ENCODE peak calls at places on chromosomes 7 and 10, in eight cellular contexts. One of them, this sample, is unnamed.

GRCh38 chr7:125423444-125424155 is 494.0 kb upstream of the POT1 start:
- DNase-seq in cardiac muscle cell: no peak
- DNase-seq in trophoblast cell: no peak
- DNase-seq in colonic mucosa: no peak
- DNase-seq in IMR-90: no peak
- DNase-seq in heart left ventricle: no peak
- DNase-seq in A549: no peak
- DNase-seq in neuronal stem cell: no peak
- DNase-seq in this sample: peak; percentile 57

GRCh38 chr7:96127746-96128145 is 194.2 kb downstream of the SLC25A13 start:
- DNase-seq in colonic mucosa: no peak
- DNase-seq in A549: no peak
- DNase-seq in heart left ventricle: no peak
- DNase-seq in trophoblast cell: no peak
- DNase-seq in IMR-90: no peak
- DNase-seq in neuronal stem cell: peak; percentile 15
- DNase-seq in cardiac muscle cell: no peak
- DNase-seq in this sample: no peak

GRCh38 chr7:519974-520458 is 370 bp upstream of the PDGFA start:
- DNase-seq in trophoblast cell: peak; percentile 27
- DNase-seq in colonic mucosa: no peak
- DNase-seq in IMR-90: peak; percentile 36
- DNase-seq in heart left ventricle: peak; percentile 64
- DNase-seq in cardiac muscle cell: peak; percentile 75
- DNase-seq in neuronal stem cell: no peak
- DNase-seq in A549: peak; percentile 78
- DNase-seq in this sample: no peak

GRCh38 chr10:121043124-121043849 is 192.1 kb downstream of the WDR11 start:
- DNase-seq in colonic mucosa: no peak
- DNase-seq in trophoblast cell: no peak
- DNase-seq in heart left ventricle: no peak
- DNase-seq in A549: no peak
- DNase-seq in IMR-90: no peak
- DNase-seq in neuronal stem cell: no peak
- DNase-seq in cardiac muscle cell: no peak
- DNase-seq in this sample: no peak

GRCh38 chr7:99607548-99607947 is 9.2 kb upstream of the ZSCAN25 start:
- DNase-seq in heart left ventricle: no peak
- DNase-seq in trophoblast cell: no peak
- DNase-seq in colonic mucosa: no peak
- DNase-seq in A549: no peak
- DNase-seq in cardiac muscle cell: no peak
- DNase-seq in neuronal stem cell: no peak
- DNase-seq in IMR-90: no peak
- DNase-seq in this sample: no peak

GRCh38 chr7:51126813-51127617 is 189.6 kb downstream of the COBL start:
- DNase-seq in cardiac muscle cell: no peak
- DNase-seq in IMR-90: no peak
- DNase-seq in A549: no peak
- DNase-seq in trophoblast cell: no peak
- DNase-seq in heart left ventricle: no peak
- DNase-seq in colonic mucosa: no peak
- DNase-seq in neuronal stem cell: no peak
- DNase-seq in this sample: no peak

GRCh38 chr10:45446858-45447257 is 72.8 kb downstream of the ALOX5 start:
- DNase-seq in cardiac muscle cell: no peak
- DNase-seq in neuronal stem cell: no peak
- DNase-seq in trophoblast cell: no peak
- DNase-seq in heart left ventricle: no peak
- DNase-seq in colonic mucosa: no peak
- DNase-seq in A549: no peak
- DNase-seq in IMR-90: no peak
- DNase-seq in this sample: no peak

GRCh38 chr7:114082934-114083647 is 164.3 kb upstream of the PPP1R3A start:
- DNase-seq in heart left ventricle: peak; percentile 9
- DNase-seq in trophoblast cell: no peak
- DNase-seq in IMR-90: no peak
- DNase-seq in colonic mucosa: peak; percentile 67
- DNase-seq in A549: no peak
- DNase-seq in cardiac muscle cell: peak; percentile 35
- DNase-seq in neuronal stem cell: peak; percentile 31
- DNase-seq in this sample: no peak

GRCh38 chr10:99360935-99361334 is 31.8 kb downstream of the CNNM1 start:
- DNase-seq in trophoblast cell: no peak
- DNase-seq in colonic mucosa: no peak
- DNase-seq in heart left ventricle: no peak
- DNase-seq in A549: peak; percentile 43
- DNase-seq in IMR-90: no peak
- DNase-seq in neuronal stem cell: no peak
- DNase-seq in cardiac muscle cell: no peak
- DNase-seq in this sample: no peak

GRCh38 chr7:12091164-12091563 is 119.9 kb upstream of the TMEM106B start:
- DNase-seq in A549: no peak
- DNase-seq in trophoblast cell: no peak
- DNase-seq in IMR-90: no peak
- DNase-seq in cardiac muscle cell: no peak
- DNase-seq in colonic mucosa: no peak
- DNase-seq in neuronal stem cell: no peak
- DNase-seq in heart left ventricle: no peak
- DNase-seq in this sample: no peak

GRCh38 chr7:12092499-12093130 is 118.5 kb upstream of the TMEM106B start:
- DNase-seq in neuronal stem cell: no peak
- DNase-seq in cardiac muscle cell: no peak
- DNase-seq in A549: no peak
- DNase-seq in heart left ventricle: no peak
- DNase-seq in IMR-90: peak; percentile 4
- DNase-seq in colonic mucosa: no peak
- DNase-seq in trophoblast cell: no peak
- DNase-seq in this sample: no peak

GRCh38 chr7:12093365-12093764 is 117.7 kb upstream of the TMEM106B start:
- DNase-seq in trophoblast cell: no peak
- DNase-seq in IMR-90: no peak
- DNase-seq in neuronal stem cell: no peak
- DNase-seq in cardiac muscle cell: no peak
- DNase-seq in colonic mucosa: no peak
- DNase-seq in heart left ventricle: no peak
- DNase-seq in A549: no peak
- DNase-seq in this sample: no peak

GRCh38 chr7:12089951-12090756 is 120.9 kb upstream of the TMEM106B start:
- DNase-seq in heart left ventricle: no peak
- DNase-seq in neuronal stem cell: no peak
- DNase-seq in colonic mucosa: no peak
- DNase-seq in trophoblast cell: no peak
- DNase-seq in cardiac muscle cell: peak; percentile 33
- DNase-seq in A549: no peak
- DNase-seq in IMR-90: no peak
- DNase-seq in this sample: no peak

GRCh38 chr7:12090757-12091134 is 120.3 kb upstream of the TMEM106B start:
- DNase-seq in neuronal stem cell: no peak
- DNase-seq in A549: no peak
- DNase-seq in IMR-90: no peak
- DNase-seq in cardiac muscle cell: no peak
- DNase-seq in trophoblast cell: no peak
- DNase-seq in colonic mucosa: no peak
- DNase-seq in heart left ventricle: no peak
- DNase-seq in this sample: no peak
- H3K27ac ChIP-seq in neuronal stem cell: no peak overlapping the region
- H3K27ac ChIP-seq in A549: no peak overlapping the region
- H3K27ac ChIP-seq in IMR-90: no peak overlapping the region
- H3K27ac ChIP-seq in cardiac muscle cell: no peak overlapping the region
- H3K27ac ChIP-seq in trophoblast cell: no peak overlapping the region
- H3K27ac ChIP-seq in colonic mucosa: no peak overlapping the region
- H3K27ac ChIP-seq in heart left ventricle: no peak overlapping the region
- H3K27ac ChIP-seq in this sample: no peak overlapping the region

DNA sequence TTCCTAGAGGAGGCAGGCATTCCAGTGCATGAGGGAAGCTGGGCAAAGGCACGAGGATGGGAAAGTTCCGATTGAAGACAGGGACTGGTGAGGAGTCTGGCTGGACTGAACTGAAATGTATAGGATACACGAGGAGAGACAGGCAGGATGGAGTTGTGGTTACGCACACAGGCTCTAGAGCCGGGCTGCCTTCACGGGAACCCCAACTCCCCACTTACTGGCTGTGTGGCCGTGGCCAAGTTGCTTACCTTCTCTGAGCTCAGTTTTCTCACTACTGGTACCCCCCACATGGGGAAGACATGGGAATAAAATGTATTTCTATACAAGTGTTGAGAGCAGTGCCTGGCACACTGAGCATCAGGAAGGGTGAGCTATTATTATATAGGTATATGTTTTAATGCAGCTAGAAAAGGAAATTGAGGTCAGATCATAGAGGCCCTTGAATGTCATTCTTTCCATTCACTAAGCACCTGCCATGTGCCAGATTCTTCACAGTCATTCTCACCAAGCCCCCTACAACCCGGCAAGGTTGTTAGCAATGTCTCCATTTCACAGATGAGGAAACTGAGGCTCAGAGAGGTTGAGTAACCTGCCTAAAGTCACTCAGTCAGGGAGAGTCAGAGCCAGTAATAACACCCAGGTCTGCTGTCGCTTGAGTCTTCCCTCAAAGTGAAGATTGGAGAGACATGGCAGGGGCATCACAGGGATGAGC is 9.7 kb downstream of the CHST3 start:
- DNase-seq in colonic mucosa: no peak
- DNase-seq in trophoblast cell: no peak
- DNase-seq in A549: no peak
- DNase-seq in neuronal stem cell: no peak
- DNase-seq in heart left ventricle: no peak
- DNase-seq in IMR-90: no peak
- DNase-seq in cardiac muscle cell: no peak
- DNase-seq in this sample: no peak
- H3K4me1 ChIP-seq in colonic mucosa: peaks cover 9% of the 10 kb centered on the region
- H3K4me1 ChIP-seq in trophoblast cell: peaks cover 40% of the 10 kb centered on the region
- H3K4me1 ChIP-seq in A549: peaks cover 100% of the 10 kb centered on the region
- H3K4me1 ChIP-seq in neuronal stem cell: peaks cover 21% of the 10 kb centered on the region
- H3K4me1 ChIP-seq in heart left ventricle: peaks cover 78% of the 10 kb centered on the region
- H3K4me1 ChIP-seq in IMR-90: peaks cover 30% of the 10 kb centered on the region
- H3K4me1 ChIP-seq in cardiac muscle cell: peaks cover 21% of the 10 kb centered on the region
- H3K4me1 ChIP-seq in this sample: peaks cover 39% of the 10 kb centered on the region

GRCh38 chr10:21689881-21690280 is 155.8 kb downstream of the MLLT10 start:
- DNase-seq in trophoblast cell: no peak
- DNase-seq in colonic mucosa: no peak
- DNase-seq in IMR-90: no peak
- DNase-seq in A549: no peak
- DNase-seq in neuronal stem cell: no peak
- DNase-seq in heart left ventricle: no peak
- DNase-seq in cardiac muscle cell: no peak
- DNase-seq in this sample: no peak

GRCh38 chr10:21687994-21688301 is 153.9 kb downstream of the MLLT10 start:
- DNase-seq in heart left ventricle: no peak
- DNase-seq in cardiac muscle cell: no peak
- DNase-seq in neuronal stem cell: no peak
- DNase-seq in trophoblast cell: no peak
- DNase-seq in IMR-90: no peak
- DNase-seq in colonic mucosa: no peak
- DNase-seq in A549: no peak
- DNase-seq in this sample: no peak

GRCh38 chr10:21692909-21693308 is 158.9 kb downstream of the MLLT10 start:
- DNase-seq in A549: no peak
- DNase-seq in IMR-90: no peak
- DNase-seq in cardiac muscle cell: no peak
- DNase-seq in neuronal stem cell: no peak
- DNase-seq in colonic mucosa: no peak
- DNase-seq in heart left ventricle: no peak
- DNase-seq in trophoblast cell: no peak
- DNase-seq in this sample: peak; percentile 19

GRCh38 chr10:21687197-21687993 is 153.4 kb downstream of the MLLT10 start:
- DNase-seq in colonic mucosa: no peak
- DNase-seq in cardiac muscle cell: no peak
- DNase-seq in neuronal stem cell: no peak
- DNase-seq in A549: no peak
- DNase-seq in heart left ventricle: no peak
- DNase-seq in IMR-90: peak; percentile 52
- DNase-seq in trophoblast cell: no peak
- DNase-seq in this sample: no peak

GRCh38 chr10:21688870-21689269 is 154.8 kb downstream of the MLLT10 start:
- DNase-seq in trophoblast cell: no peak
- DNase-seq in neuronal stem cell: no peak
- DNase-seq in A549: no peak
- DNase-seq in colonic mucosa: no peak
- DNase-seq in IMR-90: no peak
- DNase-seq in cardiac muscle cell: no peak
- DNase-seq in heart left ventricle: no peak
- DNase-seq in this sample: no peak
- H3K27ac ChIP-seq in trophoblast cell: no peak overlapping the region
- H3K27ac ChIP-seq in neuronal stem cell: no peak overlapping the region
- H3K27ac ChIP-seq in A549: no peak overlapping the region
- H3K27ac ChIP-seq in colonic mucosa: no peak overlapping the region
- H3K27ac ChIP-seq in IMR-90: no peak overlapping the region
- H3K27ac ChIP-seq in cardiac muscle cell: peak overlapping the region; percentile 2
- H3K27ac ChIP-seq in heart left ventricle: no peak overlapping the region
- H3K27ac ChIP-seq in this sample: no peak overlapping the region

GRCh38 chr7:121328508-121329459 is at the start of gene WNT16:
- DNase-seq in A549: no peak
- DNase-seq in heart left ventricle: no peak
- DNase-seq in colonic mucosa: no peak
- DNase-seq in neuronal stem cell: peak; percentile 31
- DNase-seq in IMR-90: no peak
- DNase-seq in trophoblast cell: peak; percentile 13
- DNase-seq in cardiac muscle cell: peak; percentile 7
- DNase-seq in this sample: no peak
- H3K4me1 ChIP-seq in A549: peaks cover 18% of the 10 kb centered on the region
- H3K4me1 ChIP-seq in heart left ventricle: peaks cover 18% of the 10 kb centered on the region
- H3K4me1 ChIP-seq in colonic mucosa: peaks cover 13% of the 10 kb centered on the region
- H3K4me1 ChIP-seq in neuronal stem cell: peaks cover 7% of the 10 kb centered on the region
- H3K4me1 ChIP-seq in IMR-90: no peaks in the 10 kb centered on the region
- H3K4me1 ChIP-seq in trophoblast cell: peaks cover 11% of the 10 kb centered on the region
- H3K4me1 ChIP-seq in cardiac muscle cell: no peaks in the 10 kb centered on the region
- H3K4me1 ChIP-seq in this sample: peaks cover 7% of the 10 kb centered on the region

This sample was measured in foreskin keratinocyte.